ENCODE peak calls at places on chromosomes 6 and 20, in five cellular contexts. K, D, Q, P and G are unnamed samples.

GRCh38 chr20:51906694-51907093 is 104.4 kb upstream of the SALL4 start:
- DNase-seq in K (no peak), D (no peak), Q (no peak), P (no peak), G (no peak)

GRCh38 chr6:147738516-147739187 is 230.2 kb downstream of the SAMD5 start:
- DNase-seq in K (no peak), D (no peak), Q (no peak), P (peak; percentile 48), G (no peak)

GRCh38 chr6:105993769-105994521 is 92.2 kb upstream of the PRDM1 start:
- DNase-seq in K (peak; percentile 71), D (peak; percentile 18), Q (no peak), P (peak; percentile 21), G (peak; percentile 33)

GRCh38 chr20:43536817-43537440 is 21.9 kb upstream of the SGK2 start:
- DNase-seq in K (no peak), D (peak; percentile 23), Q (no peak), P (no peak), G (no peak)

GRCh38 chr6:119647309-119647708 is 297.7 kb upstream of the MAN1A1 start:
- DNase-seq in K (no peak), D (no peak), Q (no peak), P (no peak), G (no peak)

GRCh38 chr6:161023316-161023715 is 31.7 kb downstream of the MAP3K4 start:
- DNase-seq in K (no peak), D (no peak), Q (no peak), P (no peak), G (no peak)

GRCh38 chr6:143400258-143401059 is 50.0 kb downstream of the ADAT2 start:
- DNase-seq in K (no peak), D (no peak), Q (no peak), P (no peak), G (no peak)

GRCh38 chr6:3899970-3900439 is 50.8 kb downstream of the FAM50B start:
- DNase-seq in K (no peak), D (no peak), Q (no peak), P (no peak), G (no peak)

GRCh38 chr20:63625771-63626423 is 1.0 kb downstream of the GMEB2 start:
- DNase-seq in K (peak; percentile 29), D (no peak), Q (no peak), P (peak; percentile 36), G (peak; percentile 65)

DNA sequence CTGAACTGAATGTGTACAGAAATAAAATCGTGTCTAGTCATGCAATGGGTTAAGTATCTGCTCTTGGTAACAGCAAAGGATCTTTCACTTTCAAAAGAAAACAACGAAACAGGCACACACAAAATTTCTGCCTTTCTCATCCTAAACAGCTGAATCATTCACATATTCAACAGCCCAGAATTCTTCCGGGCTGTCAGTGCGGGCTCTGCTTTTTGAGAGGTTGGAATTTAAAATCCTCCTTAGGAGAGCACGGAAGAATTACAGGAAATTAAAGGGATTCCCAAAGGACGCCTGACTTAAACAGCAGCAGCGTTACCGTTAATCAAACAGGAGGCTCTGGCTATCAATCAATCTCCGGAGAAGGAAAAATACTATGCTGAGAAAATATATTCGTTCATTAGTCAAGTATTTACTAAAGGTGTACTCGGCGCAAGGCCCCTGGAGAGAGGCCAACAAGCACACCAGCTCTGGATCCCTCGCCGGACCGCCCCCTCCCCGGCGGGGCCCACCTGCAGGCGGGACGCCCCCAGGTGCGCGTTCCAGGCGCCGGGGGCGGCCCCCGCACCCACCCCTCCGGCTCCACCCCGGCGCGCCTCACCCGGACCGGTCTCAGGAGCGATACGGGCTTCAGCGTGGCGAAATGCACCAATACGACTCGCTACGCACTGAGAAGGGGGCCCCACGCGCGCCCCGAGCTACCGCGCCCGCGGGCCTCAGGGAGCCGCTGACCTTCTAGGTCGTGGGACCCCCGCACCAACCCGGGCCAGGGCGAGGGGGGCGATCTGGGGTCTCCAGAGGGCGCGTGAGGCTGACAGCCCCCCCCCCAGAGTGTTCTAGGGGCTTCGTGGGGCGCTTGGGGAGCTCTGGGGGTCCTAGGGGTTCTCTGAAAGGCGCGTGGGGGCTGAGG is 1.0 kb downstream of the NAPB start:
- DNase-seq in K (peak; percentile 73), D (peak; percentile 66), Q (peak; percentile 76), P (peak; percentile 35), G (peak; percentile 64)
- TF ChIP-seq POLR2A in K (no peak), D (peak; percentile 70), Q (no peak), P (no peak), G (no peak)

GRCh38 chr6:17850281-17850680 is 137.2 kb downstream of the KIF13A start:
- DNase-seq in K (no peak), D (no peak), Q (no peak), P (no peak), G (no peak)

GRCh38 chr6:17845598-17845997 is 138.9 kb upstream of the NUP153 start:
- DNase-seq in K (no peak), D (no peak), Q (no peak), P (no peak), G (no peak)

GRCh38 chr6:17847203-17847602 is 140.2 kb downstream of the KIF13A start:
- DNase-seq in K (no peak), D (no peak), Q (no peak), P (no peak), G (no peak)

GRCh38 chr6:17842934-17843821 is 136.5 kb upstream of the NUP153 start:
- DNase-seq in K (no peak), D (no peak), Q (no peak), P (no peak), G (no peak)

GRCh38 chr6:17846762-17847161 is 140.0 kb upstream of the NUP153 start:
- DNase-seq in K (no peak), D (no peak), Q (no peak), P (no peak), G (no peak)
- H3K27ac ChIP-seq in K (no peak overlapping the region), D (no peak overlapping the region), Q (no peak overlapping the region), P (no peak overlapping the region), G (no peak overlapping the region)

GRCh38 chr6:166112580-166112979 is 55.1 kb downstream of the TBXT start:
- DNase-seq in K (no peak), D (no peak), Q (no peak), P (no peak), G (no peak)
- H3K4me3 ChIP-seq in K (no peak overlapping the region), D (no peak overlapping the region), Q (no peak overlapping the region), P (no peak overlapping the region), G (no peak overlapping the region)

GRCh38 chr6:9039258-9039657 is 603.9 kb upstream of the SLC35B3 start:
- DNase-seq in K (peak; percentile 35), D (no peak), Q (no peak), P (no peak), G (no peak)

GRCh38 chr6:9044426-9044825 is 609.1 kb upstream of the SLC35B3 start:
- DNase-seq in K (no peak), D (no peak), Q (no peak), P (no peak), G (no peak)

GRCh38 chr6:9040718-9041117 is 605.4 kb upstream of the SLC35B3 start:
- DNase-seq in K (peak; percentile 49), D (no peak), Q (no peak), P (no peak), G (no peak)
- TF ChIP-seq POLR2A in K (no peak), D (no peak), Q (no peak), P (no peak), G (no peak)

GRCh38 chr20:47726632-47727031 is 58.6 kb downstream of the SULF2 start:
- DNase-seq in K (no peak), D (no peak), Q (no peak), P (no peak), G (no peak)
- H3K27ac ChIP-seq in K (no peak overlapping the region), D (no peak overlapping the region), Q (no peak overlapping the region), P (no peak overlapping the region), G (no peak overlapping the region)

DNA sequence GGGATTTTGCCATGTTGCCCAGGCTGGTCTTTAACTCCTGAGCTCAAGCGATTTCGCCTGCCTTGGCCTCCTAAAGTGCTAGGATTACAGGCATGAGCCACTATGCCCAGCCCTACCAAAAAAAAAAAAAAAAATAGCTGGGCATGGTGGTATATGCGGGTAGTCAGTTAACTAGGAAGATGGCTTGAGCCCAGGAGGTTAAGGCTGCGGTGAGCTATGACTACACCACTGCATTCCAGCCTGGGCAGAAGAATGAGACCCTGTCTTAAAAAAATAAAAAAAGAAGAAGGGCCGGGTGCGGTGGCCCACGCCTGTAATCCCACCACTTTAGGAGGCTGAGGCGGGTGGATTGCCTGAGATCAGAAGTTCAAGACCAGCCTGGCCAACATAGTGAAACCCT is 50.2 kb downstream of the ELOVL2 start:
- DNase-seq in K (no peak), D (no peak), Q (no peak), P (no peak), G (no peak)
- H3K4me3 ChIP-seq in K (no peak overlapping the region), D (no peak overlapping the region), Q (no peak overlapping the region), P (no peak overlapping the region), G (no peak overlapping the region)

GRCh38 chr6:56954389-56955170 is at the start of gene BEND6:
- DNase-seq in K (peak; percentile 77), D (peak; percentile 47), Q (peak; percentile 77), P (peak; percentile 66), G (peak; percentile 64)
- TF ChIP-seq POLR2A in K (no peak), D (peak; percentile 36), Q (no peak), P (no peak), G (no peak)

GRCh38 chr6:25404094-25404493 is 124.9 kb downstream of the CARMIL1 start:
- DNase-seq in K (no peak), D (no peak), Q (no peak), P (no peak), G (no peak)

GRCh38 chr6:25404693-25405169 is 125.6 kb downstream of the CARMIL1 start:
- DNase-seq in K (no peak), D (no peak), Q (no peak), P (no peak), G (no peak)

GRCh38 chr6:25402125-25402524 is 123.0 kb downstream of the CARMIL1 start:
- DNase-seq in K (no peak), D (no peak), Q (no peak), P (no peak), G (no peak)

GRCh38 chr6:25403150-25403549 is 124.0 kb downstream of the CARMIL1 start:
- DNase-seq in K (no peak), D (no peak), Q (no peak), P (no peak), G (no peak)

DNA sequence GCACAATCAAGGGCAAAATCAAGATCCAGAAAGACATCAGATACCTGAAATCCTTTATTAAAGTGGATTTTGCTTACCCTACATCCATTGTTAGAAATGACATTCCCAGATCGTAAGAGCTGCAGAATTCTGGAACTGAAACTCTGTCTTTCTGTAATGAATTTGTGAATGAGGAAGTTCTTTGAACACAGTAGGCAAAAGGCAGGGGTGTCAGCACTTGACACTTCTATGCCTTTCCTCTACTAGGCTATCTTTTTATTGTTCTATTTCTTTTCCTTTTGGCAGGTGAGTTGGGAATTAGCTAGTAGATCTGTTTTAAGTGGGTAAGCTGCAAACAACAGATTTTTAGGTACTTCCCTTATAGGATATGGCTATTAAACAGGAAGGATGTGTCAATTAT is 126.3 kb downstream of the CARMIL1 start:
- DNase-seq in K (no peak), D (no peak), Q (no peak), P (no peak), G (no peak)
- H3K27ac ChIP-seq in K (no peak overlapping the region), D (peak overlapping the region; percentile 23), Q (no peak overlapping the region), P (no peak overlapping the region), G (no peak overlapping the region)